ENCODE peak calls at places on chromosomes 13 and 19, in five cellular contexts. Z is PC-9; K is CD4-positive, alpha-beta memory T cell; G is neuronal stem cell; R is aorta. A is an unnamed sample.

GRCh38 chr19:51735759-51736449 is 12.1 kb upstream of the HAS1 start:
- DNase-seq in Z (no peak), K (no peak), G (no peak), R (peak), A (peak)

GRCh38 chr13:33845572-33846305 is 27.8 kb downstream of the RFC3 start:
- DNase-seq in Z (no peak), K (no peak), G (no peak), R (no peak), A (no peak)

GRCh38 chr13:48645845-48646244 is 7.9 kb upstream of the CYSLTR2 start:
- DNase-seq in Z (no peak), K (no peak), G (no peak), R (no peak), A (no peak)

GRCh38 chr19:28612275-28612769 is 600.6 kb downstream of the UQCRFS1 start:
- DNase-seq in Z (no peak), K (no peak), G (no peak), R (no peak), A (no peak)

GRCh38 chr13:32023096-32023495 is 8.5 kb upstream of the FRY start:
- DNase-seq in Z (no peak), K (no peak), G (no peak), R (no peak), A (no peak)

GRCh38 chr13:65468628-65469027 is 1761.5 kb downstream of the PCDH9 start:
- DNase-seq in Z (no peak), K (no peak), G (no peak), R (no peak), A (no peak)

GRCh38 chr19:2170219-2170618 is 6.5 kb downstream of the DOT1L start:
- DNase-seq in Z (no peak), K (no peak), G (no peak), R (no peak), A (no peak)

GRCh38 chr19:28330831-28331230 is 882.1 kb downstream of the UQCRFS1 start:
- DNase-seq in Z (no peak), K (no peak), G (no peak), R (no peak), A (no peak)

GRCh38 chr13:77832339-77833100 is 86.1 kb downstream of the EDNRB start:
- DNase-seq in Z (no peak), K (no peak), G (no peak), R (no peak), A (no peak)

GRCh38 chr19:13864513-13865242 is 12.3 kb upstream of the NANOS3 start:
- DNase-seq in Z (no peak), K (peak), G (no peak), R (no peak), A (no peak)

GRCh38 chr19:19597809-19598306 is 20.6 kb downstream of the PBX4 start:
- DNase-seq in Z (no peak), K (peak), G (no peak), R (no peak), A (no peak)

GRCh38 chr13:98549728-98550317 is 27.1 kb downstream of the STK24 start:
- DNase-seq in Z (no peak), K (no peak), G (no peak), R (no peak), A (no peak)

GRCh38 chr19:34325181-34325580 is 39.8 kb upstream of the GPI start:
- DNase-seq in Z (no peak), K (no peak), G (no peak), R (no peak), A (no peak)

GRCh38 chr13:41122838-41123237 is 9.8 kb downstream of the KBTBD6 start:
- DNase-seq in Z (no peak), K (peak), G (no peak), R (no peak), A (no peak)

GRCh38 chr19:40445006-40445312 is 824 bp upstream of the SERTAD3 start:
- DNase-seq in Z (no peak), K (no peak), G (no peak), R (no peak), A (no peak)

GRCh38 chr19:11560404-11560988 is 1.5 kb upstream of the ELOF1 start:
- DNase-seq in Z (peak), K (peak), G (peak), R (no peak), A (no peak)

GRCh38 chr13:50094615-50095293 is 79.5 kb downstream of the KCNRG start:
- DNase-seq in Z (no peak), K (no peak), G (no peak), R (no peak), A (no peak)

DNA sequence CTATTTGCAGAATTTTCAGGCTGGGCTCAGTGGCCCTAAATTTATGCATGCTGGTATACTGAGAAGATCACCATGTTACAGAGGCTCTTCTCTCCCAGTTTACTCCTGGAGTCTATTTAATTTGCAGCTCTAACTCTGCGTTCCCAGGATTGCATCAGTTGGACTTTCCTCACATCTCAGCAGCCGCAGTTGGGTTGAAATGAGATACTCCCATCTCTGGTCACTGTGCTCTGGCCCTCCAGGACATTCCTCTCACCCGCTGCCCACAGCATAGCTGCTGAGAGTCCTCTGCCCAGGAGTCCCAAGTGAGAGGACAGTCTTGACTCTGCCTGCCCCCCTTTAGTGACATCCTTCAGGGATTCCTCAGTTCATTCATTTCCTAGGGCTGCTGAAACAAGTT is 150.9 kb downstream of the LACC1 start:
- DNase-seq in Z (no peak), K (no peak), G (no peak), R (peak), A (no peak)
- H3K27ac ChIP-seq in Z (no peak), K (no peak), G (no peak), R (no peak), A (no peak)

DNA sequence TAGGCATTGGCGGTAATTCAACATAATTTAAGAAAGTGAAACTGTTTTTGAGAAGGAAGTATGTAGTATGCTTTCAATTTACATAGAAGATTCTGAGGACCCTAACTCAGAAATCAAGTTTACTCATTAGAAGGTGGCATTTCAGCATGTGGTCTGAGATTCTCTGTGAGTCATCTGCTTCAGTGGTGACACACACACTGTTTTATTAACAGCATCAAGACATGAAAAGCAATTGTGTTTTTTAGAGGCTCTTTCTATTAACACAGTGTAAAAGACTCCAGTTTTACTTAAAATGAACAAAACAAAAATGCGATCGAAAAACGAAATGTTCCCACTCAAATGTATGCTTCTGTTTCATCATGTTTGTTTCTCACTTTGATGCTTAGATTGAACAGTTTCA is 802.1 kb upstream of the SLITRK6 start:
- DNase-seq in Z (no peak), K (no peak), G (no peak), R (no peak), A (no peak)
- H3K4me3 ChIP-seq in Z (no peak), K (no peak), G (no peak), R (no peak), A (no peak)

DNA sequence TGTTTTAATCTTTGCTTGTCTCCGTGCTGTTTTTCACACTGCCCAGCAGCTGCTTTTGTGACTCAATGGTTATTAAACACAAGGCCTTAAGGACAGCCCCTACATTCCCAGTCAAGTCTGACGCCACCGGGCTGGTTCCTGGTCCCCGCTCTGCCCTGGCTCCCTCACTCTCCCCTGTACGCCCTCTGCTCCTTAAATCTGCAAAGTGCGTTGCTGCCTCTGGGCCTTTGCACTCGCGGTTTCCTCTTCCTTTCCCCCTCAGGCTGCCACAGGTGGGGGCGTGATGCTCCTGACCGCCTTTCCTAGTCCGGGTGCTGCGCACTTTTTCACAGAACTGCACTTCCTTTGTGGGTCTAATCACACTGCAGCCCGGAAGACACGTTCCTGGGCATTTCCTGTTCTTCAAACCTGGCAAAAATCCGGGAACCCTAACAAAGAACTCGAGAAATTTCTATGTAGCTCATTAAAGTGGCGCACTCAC is 25.6 kb downstream of the NOSIP start:
- DNase-seq in Z (no peak), K (peak), G (no peak), R (no peak), A (peak)
- H3K27ac ChIP-seq in Z (no peak), K (peak), G (no peak), R (no peak), A (peak)

GRCh38 chr19:53068199-53068598 is 23.7 kb downstream of the ERVV-2 start:
- DNase-seq in Z (no peak), K (no peak), G (no peak), R (no peak), A (no peak)

GRCh38 chr19:53068834-53069233 is 24.3 kb downstream of the ERVV-2 start:
- DNase-seq in Z (no peak), K (no peak), G (no peak), R (no peak), A (no peak)
- H3K4me3 ChIP-seq in Z (peak), K (no peak), G (no peak), R (no peak), A (no peak)

GRCh38 chr19:3465552-3465951 is 14.8 kb downstream of the SMIM24 start:
- DNase-seq in Z (no peak), K (no peak), G (no peak), R (peak), A (no peak)
- H3K27ac ChIP-seq in Z (no peak), K (no peak), G (no peak), R (no peak), A (peak)

DNA sequence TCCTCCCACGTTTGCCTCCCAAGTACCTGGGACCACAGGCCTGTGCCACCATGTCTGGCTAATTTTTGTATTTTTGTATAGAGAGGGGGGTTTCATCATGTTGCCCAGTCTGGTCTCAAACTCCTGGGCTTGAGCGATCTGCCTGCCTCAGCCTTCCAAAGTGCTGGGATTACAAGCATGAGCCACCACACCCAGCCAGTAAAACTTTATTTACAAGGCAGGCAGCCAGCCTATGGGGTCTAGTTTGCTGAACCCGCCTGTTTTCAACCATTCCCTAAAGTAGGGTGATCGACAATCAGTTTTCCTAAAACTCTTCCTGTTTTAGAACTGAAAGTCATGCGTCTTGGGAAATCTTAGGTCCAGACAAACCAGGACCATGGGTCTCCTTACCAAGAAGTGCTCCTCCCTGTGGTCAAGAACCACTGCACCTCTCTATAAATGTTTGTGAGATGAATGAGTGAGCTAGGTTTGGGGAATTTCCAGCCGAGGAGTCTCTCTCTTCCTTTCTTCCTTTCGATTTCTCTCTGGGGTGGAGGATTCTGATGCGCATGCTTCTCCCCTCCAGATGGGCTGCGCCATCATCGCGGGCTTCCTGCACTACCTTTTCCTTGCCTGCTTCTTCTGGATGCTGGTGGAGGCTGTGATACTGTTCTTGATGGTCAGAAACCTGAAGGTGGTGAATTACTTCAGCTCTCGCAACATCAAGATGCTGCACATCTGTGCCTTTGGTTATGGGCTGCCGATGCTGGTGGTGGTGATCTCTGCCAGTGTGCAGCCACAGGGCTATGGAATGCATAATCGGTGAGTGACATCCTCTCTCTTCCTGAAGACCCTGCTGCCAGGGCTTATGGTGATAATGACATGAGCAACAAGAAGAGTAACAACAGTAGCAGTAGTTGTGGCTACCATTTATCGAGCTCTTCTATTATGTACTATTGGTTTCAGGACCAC is 38.7 kb downstream of the ADGRE1 start:
- DNase-seq in Z (no peak), K (peak), G (no peak), R (no peak), A (no peak)
- H3K4me3 ChIP-seq in Z (no peak), K (peak), G (no peak), R (no peak), A (no peak)

DNA sequence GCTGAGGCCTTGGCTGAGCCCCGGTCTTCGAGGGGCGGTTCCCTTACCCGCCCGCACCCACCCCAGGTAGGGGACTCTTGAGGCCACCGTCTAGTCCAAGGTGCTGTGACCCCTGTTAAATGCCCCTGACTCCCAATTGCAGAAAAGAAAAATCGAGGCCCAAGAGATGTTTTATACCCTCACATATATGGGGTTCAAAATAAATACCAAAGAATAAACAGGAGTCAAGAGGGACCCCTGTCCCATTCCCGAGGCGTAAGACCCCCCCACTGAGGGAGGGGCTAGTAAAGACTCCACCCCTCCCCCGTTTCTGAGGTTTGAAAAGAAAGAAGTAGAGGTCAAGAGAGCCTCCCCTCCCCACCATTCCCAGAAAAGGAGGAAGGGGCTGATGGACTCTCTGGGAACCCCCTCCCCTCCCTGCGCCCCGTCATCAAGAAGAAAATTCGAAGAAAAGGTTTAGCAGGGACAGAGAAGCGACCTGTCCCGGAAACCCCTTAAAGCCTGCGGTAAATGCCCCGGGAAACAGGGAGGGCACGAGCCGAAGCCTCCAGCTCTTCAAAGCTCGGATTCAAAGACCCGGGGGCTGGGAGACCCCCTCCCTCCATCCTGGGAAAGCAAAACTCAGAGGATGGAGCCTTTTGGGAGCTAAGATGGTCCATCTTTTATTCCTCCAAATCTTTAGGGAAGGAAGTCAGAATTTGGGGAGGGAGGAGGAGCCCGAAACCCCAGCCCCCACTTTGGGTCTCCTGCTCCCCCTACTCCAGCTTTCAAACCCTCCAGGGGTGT is 745 bp upstream of the RAB3A start:
- DNase-seq in Z (peak), K (peak), G (peak), R (peak), A (no peak)
- H3K27ac ChIP-seq in Z (peak), K (peak), G (peak), R (peak), A (peak)